ENCODE peak calls at places on chromosomes 5 and 9, in four cellular contexts. K, Z, Y and S are unnamed samples. For H3K4me1, the result is how much of the 10 kb centered on the place peaks cover.

GRCh38 chr5:152374711-152375275 is 30.3 kb downstream of the NMUR2 start:
- DNase-seq in K (no peak), Z (no peak), Y (no peak), S (no peak)

GRCh38 chr9:18890372-18890771 is 142.6 kb downstream of the SAXO1 start:
- DNase-seq in K (peak), Z (no peak), Y (no peak), S (no peak)

GRCh38 chr5:96702503-96703383 is 40.6 kb downstream of the CAST start:
- DNase-seq in K (peak), Z (peak), Y (peak), S (peak)

GRCh38 chr5:167835146-167835545 is 456.3 kb upstream of the WWC1 start:
- DNase-seq in K (no peak), Z (no peak), Y (no peak), S (no peak)

GRCh38 chr5:169812786-169813185 is 167.5 kb downstream of the INSYN2B start:
- DNase-seq in K (no peak), Z (no peak), Y (no peak), S (no peak)

GRCh38 chr5:158976035-158976434 is 123.7 kb downstream of the EBF1 start:
- DNase-seq in K (peak), Z (no peak), Y (no peak), S (no peak)

GRCh38 chr9:101029300-101030021 is 934 bp downstream of the PLPPR1 start:
- DNase-seq in K (no peak), Z (peak), Y (no peak), S (no peak)

GRCh38 chr9:73437758-73438157 is 286.1 kb downstream of the ANXA1 start:
- DNase-seq in K (peak), Z (no peak), Y (no peak), S (no peak)

GRCh38 chr5:89315194-89315593 is 432.2 kb upstream of the MEF2C start:
- DNase-seq in K (peak), Z (peak), Y (no peak), S (peak)

GRCh38 chr5:5192681-5193080 is 52.6 kb downstream of the ADAMTS16 start:
- DNase-seq in K (peak), Z (no peak), Y (no peak), S (no peak)

GRCh38 chr5:107370569-107370968 is 300.2 kb downstream of the EFNA5 start:
- DNase-seq in K (no peak), Z (no peak), Y (no peak), S (no peak)

GRCh38 chr9:87684627-87685204 is 41.2 kb upstream of the CTSL start:
- DNase-seq in K (peak), Z (no peak), Y (peak), S (no peak)

GRCh38 chr9:21796768-21797167 is 5.7 kb upstream of the MTAP start:
- DNase-seq in K (peak), Z (no peak), Y (no peak), S (no peak)

GRCh38 chr9:36937346-36937745 is 96.7 kb downstream of the PAX5 start:
- DNase-seq in K (no peak), Z (peak), Y (no peak), S (no peak)

GRCh38 chr9:21728781-21729180 is 73.7 kb upstream of the MTAP start:
- DNase-seq in K (peak), Z (no peak), Y (no peak), S (no peak)

GRCh38 chr5:158120760-158121159 is 261.8 kb upstream of the CLINT1 start:
- DNase-seq in K (peak), Z (no peak), Y (no peak), S (no peak)

GRCh38 chr9:136922540-136922939 is 22.0 kb downstream of the FBXW5 start:
- DNase-seq in K (no peak), Z (no peak), Y (no peak), S (no peak)

GRCh38 chr9:121900163-121900562 is 192.9 kb downstream of the TTLL11 start:
- DNase-seq in K (no peak), Z (no peak), Y (no peak), S (no peak)

GRCh38 chr5:10701567-10702039 is 59.4 kb downstream of the DAP start:
- DNase-seq in K (peak), Z (no peak), Y (no peak), S (no peak)

GRCh38 chr5:180334176-180334575 is 19.0 kb downstream of the GFPT2 start:
- DNase-seq in K (no peak), Z (no peak), Y (no peak), S (no peak)

GRCh38 chr5:123203105-123203794 is 114.2 kb downstream of the PRDM6 start:
- DNase-seq in K (no peak), Z (no peak), Y (no peak), S (no peak)

GRCh38 chr5:169494383-169495251 is 89.0 kb upstream of the SPDL1 start:
- DNase-seq in K (peak), Z (no peak), Y (no peak), S (no peak)

GRCh38 chr5:93915142-93915553 is 173.7 kb upstream of the POU5F2 start:
- DNase-seq in K (peak), Z (no peak), Y (no peak), S (no peak)

GRCh38 chr9:37273595-37273994 is 148.9 kb upstream of the GRHPR start:
- DNase-seq in K (no peak), Z (no peak), Y (no peak), S (no peak)

GRCh38 chr9:100125236-100125635 is 26.2 kb downstream of the INVS start:
- DNase-seq in K (no peak), Z (no peak), Y (no peak), S (no peak)

GRCh38 chr5:176692835-176693476 is 45.7 kb downstream of the TSPAN17 start:
- DNase-seq in K (no peak), Z (no peak), Y (no peak), S (no peak)

DNA sequence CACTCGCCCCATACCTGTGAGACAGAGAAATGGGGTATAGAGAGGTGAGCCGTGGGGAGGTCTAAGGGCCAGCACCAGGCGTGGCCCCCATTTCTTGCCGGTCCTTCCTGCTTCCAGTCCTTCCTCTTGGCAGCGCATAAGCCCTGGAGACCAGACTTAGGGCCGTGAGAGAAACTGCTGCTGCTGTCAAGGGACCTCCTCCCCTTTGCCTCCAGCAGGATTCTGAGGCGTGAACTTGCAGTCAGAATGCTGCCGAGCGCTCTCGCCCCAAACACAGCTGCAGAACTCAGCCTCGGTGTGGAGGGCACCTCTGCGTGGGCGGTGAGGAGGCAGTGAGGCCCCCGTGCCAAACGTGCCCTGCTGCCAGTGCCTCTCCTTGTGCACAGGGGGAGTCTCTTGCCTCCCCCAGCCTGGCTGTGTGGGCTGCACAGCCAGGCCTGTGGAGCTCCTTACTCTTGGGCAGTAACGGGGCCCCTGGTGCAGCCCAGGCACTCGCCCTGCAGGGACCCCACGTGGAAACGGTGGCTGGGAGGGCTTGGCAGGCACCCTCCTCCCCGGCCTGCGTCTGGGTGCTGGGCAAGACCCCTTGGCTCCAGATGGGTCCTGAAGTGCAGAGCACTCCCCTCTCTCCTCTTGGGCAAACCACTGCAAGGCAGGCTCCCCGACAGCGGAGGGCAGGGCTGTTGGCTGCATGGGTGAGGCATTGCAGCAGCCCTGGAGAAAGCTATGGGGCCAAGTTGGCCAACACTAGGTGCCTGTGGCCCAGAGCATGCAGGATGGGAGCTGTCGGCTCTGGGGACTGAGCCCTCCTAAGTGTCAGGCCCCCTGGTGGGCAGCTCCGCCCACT is 85.4 kb downstream of the RXRA start:
- DNase-seq in K (no peak), Z (no peak), Y (no peak), S (no peak)
- H3K4me1 ChIP-seq in K (under half), Z (half or more), Y (under half), S (half or more)

GRCh38 chr5:78734094-78734845 is 85.7 kb upstream of the LHFPL2 start:
- DNase-seq in K (no peak), Z (peak), Y (no peak), S (no peak)

GRCh38 chr5:78731884-78732283 is 83.3 kb upstream of the LHFPL2 start:
- DNase-seq in K (peak), Z (no peak), Y (no peak), S (no peak)

GRCh38 chr5:78726556-78726955 is 78.0 kb upstream of the LHFPL2 start:
- DNase-seq in K (peak), Z (peak), Y (no peak), S (no peak)

GRCh38 chr5:78727786-78728761 is 79.5 kb upstream of the LHFPL2 start:
- DNase-seq in K (no peak), Z (no peak), Y (no peak), S (no peak)

GRCh38 chr5:78730300-78731094 is 81.9 kb upstream of the LHFPL2 start:
- DNase-seq in K (no peak), Z (no peak), Y (no peak), S (no peak)
- H3K4me1 ChIP-seq in K (under half), Z (under half), Y (under half), S (under half)

GRCh38 chr9:124881138-124881743 is 19.3 kb downstream of the ARPC5L start:
- DNase-seq in K (no peak), Z (no peak), Y (no peak), S (no peak)
- H3K4me1 ChIP-seq in K (under half), Z (under half), Y (under half), S (under half)

GRCh38 chr5:35783551-35783950 is 73.1 kb upstream of the IL7R start:
- DNase-seq in K (no peak), Z (no peak), Y (no peak), S (no peak)
- H3K4me1 ChIP-seq in K (under half), Z (under half), Y (under half), S (under half)

GRCh38 chr5:139741823-139742172 is 53.8 kb upstream of the PSD2 start:
- DNase-seq in K (no peak), Z (no peak), Y (no peak), S (no peak)

GRCh38 chr5:139743804-139744203 is 51.8 kb upstream of the PSD2 start:
- DNase-seq in K (no peak), Z (no peak), Y (no peak), S (no peak)

GRCh38 chr5:139743001-139743771 is 52.4 kb upstream of the PSD2 start:
- DNase-seq in K (no peak), Z (no peak), Y (no peak), S (no peak)

GRCh38 chr5:139740993-139741672 is 54.5 kb upstream of the PSD2 start:
- DNase-seq in K (no peak), Z (no peak), Y (no peak), S (no peak)

GRCh38 chr5:139742173-139742903 is 53.3 kb upstream of the PSD2 start:
- DNase-seq in K (no peak), Z (no peak), Y (no peak), S (no peak)
- H3K4me1 ChIP-seq in K (under half), Z (under half), Y (under half), S (under half)

DNA sequence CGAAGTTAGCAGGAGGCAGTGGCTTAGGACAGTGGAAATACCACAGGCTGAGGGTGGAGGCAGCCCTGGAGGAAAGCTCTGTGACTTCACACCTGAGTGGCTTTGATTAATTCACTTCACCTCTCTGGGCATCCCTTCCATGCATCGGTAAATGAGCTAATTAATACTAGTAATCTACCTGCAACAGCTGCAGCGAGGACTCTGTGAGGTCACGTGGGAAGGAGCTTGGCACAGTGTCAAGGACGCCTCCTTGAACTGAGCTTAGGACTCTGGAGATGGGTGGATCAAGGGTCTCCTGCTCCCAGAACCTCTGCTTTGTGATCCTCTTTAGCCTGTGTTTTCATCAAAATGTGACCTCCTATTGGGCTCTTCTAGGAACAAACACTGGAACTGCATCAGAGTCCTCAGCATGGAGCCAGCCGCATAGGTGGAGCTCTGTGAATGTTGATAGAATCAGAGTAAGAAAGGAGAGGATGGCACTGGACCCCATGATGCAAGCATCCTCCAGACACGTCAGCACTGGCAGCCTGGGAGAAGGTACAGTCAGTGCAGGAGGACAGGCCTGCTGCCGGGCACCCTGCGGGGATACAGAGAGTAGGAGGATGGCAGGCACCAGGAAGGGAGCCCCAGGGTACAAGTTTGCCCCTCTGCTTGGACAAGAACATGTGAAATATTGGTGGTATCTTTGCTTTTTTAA is 952 bp upstream of the ANGPTL2 start:
- DNase-seq in K (no peak), Z (no peak), Y (peak), S (no peak)
- H3K4me1 ChIP-seq in K (under half), Z (under half), Y (under half), S (under half)

DNA sequence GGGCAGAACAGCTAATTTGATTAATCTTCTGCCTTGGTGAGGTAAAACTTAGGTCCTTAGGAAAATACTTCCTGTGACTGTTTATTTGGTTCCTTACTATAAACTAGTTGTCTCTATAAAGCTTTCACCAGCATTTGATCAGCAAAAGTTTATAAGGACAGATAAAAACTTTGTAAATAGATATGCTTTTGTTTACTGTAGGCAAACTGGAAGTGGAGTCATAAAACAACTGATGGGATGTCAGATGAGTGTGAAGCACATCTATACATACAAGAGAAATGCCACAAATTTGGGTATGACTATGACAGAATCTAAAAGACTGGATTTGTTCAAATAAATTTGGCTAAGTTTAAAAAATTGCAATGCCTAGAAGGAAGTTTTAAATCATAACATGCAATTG is 5.5 kb downstream of the PTGER4 start:
- DNase-seq in K (no peak), Z (no peak), Y (no peak), S (no peak)
- H3K4me1 ChIP-seq in K (under half), Z (under half), Y (under half), S (under half)

GRCh38 chr5:14752497-14753071 is 88.1 kb downstream of the OTULIN start:
- DNase-seq in K (no peak), Z (no peak), Y (no peak), S (no peak)
- H3K4me1 ChIP-seq in K (under half), Z (under half), Y (under half), S (under half)

GRCh38 chr5:57185301-57185700 is 11.4 kb downstream of the GPBP1 start:
- DNase-seq in K (no peak), Z (no peak), Y (no peak), S (no peak)
- H3K4me1 ChIP-seq in K (under half), Z (under half), Y (under half), S (half or more)

GRCh38 chr9:106886111-106887046 is 23.4 kb downstream of the ZNF462 start:
- DNase-seq in K (peak), Z (no peak), Y (no peak), S (no peak)

GRCh38 chr9:106891286-106891685 is 28.3 kb downstream of the ZNF462 start:
- DNase-seq in K (no peak), Z (no peak), Y (no peak), S (no peak)

GRCh38 chr9:106890621-106891020 is 27.7 kb downstream of the ZNF462 start:
- DNase-seq in K (no peak), Z (no peak), Y (no peak), S (no peak)

GRCh38 chr9:106887066-106887465 is 24.1 kb downstream of the ZNF462 start:
- DNase-seq in K (no peak), Z (no peak), Y (no peak), S (no peak)

GRCh38 chr9:106888992-106889631 is 26.1 kb downstream of the ZNF462 start:
- DNase-seq in K (no peak), Z (no peak), Y (no peak), S (no peak)
- H3K4me1 ChIP-seq in K (under half), Z (under half), Y (under half), S (under half)